ENCODE peak calls at places on chromosomes 3 and 15, in nine cellular contexts. L, K, Y, G, N, F, T, O and P are unnamed samples.

GRCh38 chr3:125357032-125357658 is 18.0 kb downstream of the ZNF148 start:
- DNase-seq in L (peak; percentile 47), K (no peak), Y (no peak), G (peak; percentile 1), N (peak; percentile 51), F (peak; percentile 60), T (peak; percentile 89), O (no peak), P (peak; percentile 38)

GRCh38 chr3:78969483-78969882 is 798.3 kb downstream of the ROBO1 start:
- DNase-seq in L (no peak), K (no peak), Y (no peak), G (no peak), N (no peak), F (no peak), T (no peak), O (no peak), P (no peak)

GRCh38 chr3:49028298-49028672 is 913 bp downstream of the IMPDH2 start:
- DNase-seq in L (no peak), K (no peak), Y (no peak), G (no peak), N (no peak), F (no peak), T (peak; percentile 24), O (no peak), P (no peak)

GRCh38 chr3:126961191-126961790 is 21.6 kb upstream of the PLXNA1 start:
- DNase-seq in L (no peak), K (no peak), Y (peak; percentile 81), G (no peak), N (no peak), F (no peak), T (no peak), O (peak; percentile 93), P (no peak)

GRCh38 chr3:113018461-113019181 is 27.8 kb downstream of the GTPBP8 start:
- DNase-seq in L (no peak), K (no peak), Y (no peak), G (no peak), N (no peak), F (peak; percentile 36), T (no peak), O (no peak), P (no peak)

GRCh38 chr15:92158426-92158825 is 235.3 kb upstream of the ST8SIA2 start:
- DNase-seq in L (peak; percentile 31), K (no peak), Y (no peak), G (peak; percentile 4), N (peak; percentile 9), F (peak; percentile 84), T (no peak), O (no peak), P (no peak)

GRCh38 chr3:5239602-5240001 is 52.1 kb downstream of the EDEM1 start:
- DNase-seq in L (no peak), K (peak; percentile 81), Y (no peak), G (no peak), N (no peak), F (peak; percentile 84), T (no peak), O (no peak), P (no peak)

GRCh38 chr3:55690746-55691540 is 203.8 kb upstream of the WNT5A start:
- DNase-seq in L (no peak), K (peak; percentile 93), Y (no peak), G (no peak), N (no peak), F (peak; percentile 68), T (peak; percentile 49), O (no peak), P (no peak)

GRCh38 chr3:187954486-187955075 is 199.4 kb upstream of the LPP start:
- DNase-seq in L (no peak), K (no peak), Y (no peak), G (no peak), N (no peak), F (peak; percentile 64), T (no peak), O (no peak), P (no peak)

GRCh38 chr15:46251873-46252272 is 617.0 kb downstream of the SQOR start:
- DNase-seq in L (no peak), K (no peak), Y (no peak), G (no peak), N (no peak), F (no peak), T (no peak), O (no peak), P (no peak)

GRCh38 chr15:39593071-39594055 is 12.5 kb downstream of the THBS1 start:
- DNase-seq in L (no peak), K (no peak), Y (peak; percentile 36), G (no peak), N (no peak), F (peak; percentile 37), T (no peak), O (no peak), P (no peak)

GRCh38 chr3:24952388-24952787 is 457.7 kb upstream of the THRB start:
- DNase-seq in L (no peak), K (no peak), Y (no peak), G (no peak), N (no peak), F (no peak), T (peak; percentile 36), O (no peak), P (no peak)

GRCh38 chr3:13834258-13835035 is 45.4 kb downstream of the WNT7A start:
- DNase-seq in L (no peak), K (no peak), Y (no peak), G (no peak), N (no peak), F (no peak), T (no peak), O (no peak), P (no peak)

GRCh38 chr15:40190591-40190990 is 29.7 kb downstream of the BUB1B start:
- DNase-seq in L (no peak), K (no peak), Y (no peak), G (no peak), N (no peak), F (peak; percentile 78), T (no peak), O (no peak), P (no peak)

GRCh38 chr15:77702211-77702957 is 69.7 kb upstream of the LINGO1 start:
- DNase-seq in L (no peak), K (peak; percentile 18), Y (no peak), G (no peak), N (no peak), F (peak; percentile 23), T (peak; percentile 96), O (no peak), P (no peak)

GRCh38 chr15:57861805-57862586 is 155.5 kb downstream of the POLR2M start:
- DNase-seq in L (no peak), K (no peak), Y (peak; percentile 11), G (no peak), N (no peak), F (peak; percentile 70), T (no peak), O (no peak), P (no peak)

GRCh38 chr15:99177679-99178078 is 71.7 kb downstream of the TTC23 start:
- DNase-seq in L (no peak), K (no peak), Y (no peak), G (no peak), N (no peak), F (no peak), T (no peak), O (no peak), P (no peak)

GRCh38 chr15:63019539-63020109 is 22.9 kb upstream of the TPM1 start:
- DNase-seq in L (no peak), K (no peak), Y (no peak), G (no peak), N (no peak), F (peak; percentile 97), T (peak; percentile 67), O (no peak), P (no peak)

GRCh38 chr3:185958626-185959025 is 20.8 kb upstream of the TRA2B start:
- DNase-seq in L (no peak), K (no peak), Y (no peak), G (no peak), N (no peak), F (no peak), T (no peak), O (no peak), P (no peak)

GRCh38 chr15:42691308-42691707 is 45.6 kb downstream of the CDAN1 start:
- DNase-seq in L (no peak), K (no peak), Y (no peak), G (no peak), N (no peak), F (no peak), T (no peak), O (no peak), P (no peak)

GRCh38 chr3:111652492-111653180 is 57.5 kb upstream of the ZBED2 start:
- DNase-seq in L (no peak), K (no peak), Y (no peak), G (no peak), N (no peak), F (no peak), T (peak; percentile 12), O (no peak), P (no peak)

GRCh38 chr3:183548262-183548769 is 7.2 kb downstream of the KLHL6 start:
- DNase-seq in L (no peak), K (no peak), Y (no peak), G (no peak), N (no peak), F (peak; percentile 99), T (peak; percentile 85), O (no peak), P (no peak)

GRCh38 chr3:14482271-14482721 is 57.8 kb downstream of the GRIP2 start:
- DNase-seq in L (no peak), K (no peak), Y (no peak), G (no peak), N (no peak), F (no peak), T (no peak), O (no peak), P (no peak)

GRCh38 chr15:31459011-31459748 is 132.5 kb downstream of the KLF13 start:
- DNase-seq in L (peak; percentile 31), K (no peak), Y (no peak), G (no peak), N (no peak), F (no peak), T (no peak), O (peak; percentile 47), P (no peak)

GRCh38 chr15:48472756-48473155 is 141.5 kb downstream of the DUT start:
- DNase-seq in L (no peak), K (no peak), Y (no peak), G (no peak), N (no peak), F (peak; percentile 20), T (no peak), O (no peak), P (no peak)

GRCh38 chr15:62469478-62469873 is 304.4 kb upstream of the C2CD4B start:
- DNase-seq in L (no peak), K (no peak), Y (no peak), G (no peak), N (no peak), F (no peak), T (no peak), O (peak; percentile 41), P (no peak)

GRCh38 chr15:64636101-64636500 is 139.3 kb downstream of the RBPMS2 start:
- DNase-seq in L (no peak), K (no peak), Y (no peak), G (no peak), N (no peak), F (no peak), T (no peak), O (no peak), P (no peak)

GRCh38 chr15:87841426-87841998 is 415.0 kb downstream of the NTRK3 start:
- DNase-seq in L (no peak), K (no peak), Y (no peak), G (no peak), N (no peak), F (no peak), T (no peak), O (no peak), P (no peak)

GRCh38 chr15:73078722-73079121 is 26.5 kb downstream of the NEO1 start:
- DNase-seq in L (no peak), K (no peak), Y (peak; percentile 25), G (no peak), N (no peak), F (peak; percentile 85), T (no peak), O (no peak), P (no peak)

GRCh38 chr3:39753361-39753760 is 56.0 kb upstream of the MYRIP start:
- DNase-seq in L (no peak), K (no peak), Y (no peak), G (no peak), N (no peak), F (no peak), T (no peak), O (no peak), P (no peak)

GRCh38 chr3:18098960-18099587 is 326.1 kb downstream of the SATB1 start:
- DNase-seq in L (no peak), K (no peak), Y (peak; percentile 35), G (no peak), N (no peak), F (peak; percentile 97), T (no peak), O (no peak), P (no peak)